ENCODE peak calls at places on chromosome 2, in nine cellular contexts. A is CD8-positive, alpha-beta T cell; D is heart right ventricle; K is CD4-positive, alpha-beta T cell; X is mesenchymal stem cell; I is Karpas-422; V is GM12878; S is iPS DF 6.9; G is gastrocnemius medialis. W is an unnamed sample. For H3K9me3, the result is how much of the 10 kb centered on the place peaks cover.

GRCh38 chr2:105950521-105951389 is 206.0 kb downstream of the NCK2 start:
- DNase-seq in A (no peak), K (no peak), I (no peak), D (peak), X (no peak), S (no peak), V (no peak), G (no peak), W (no peak)

GRCh38 chr2:241011296-241011600 is 12.8 kb downstream of the SNED1 start:
- DNase-seq in G (no peak), V (no peak), K (no peak), X (no peak), I (no peak), A (no peak), D (no peak), S (no peak), W (no peak)

GRCh38 chr2:236633764-236634163 is 64.1 kb downstream of the ACKR3 start:
- DNase-seq in I (no peak), X (no peak), D (no peak), K (no peak), V (no peak), S (no peak), A (no peak), G (peak), W (no peak)

GRCh38 chr2:152555048-152555447 is 162.2 kb downstream of the PRPF40A start:
- DNase-seq in D (no peak), A (no peak), X (no peak), I (no peak), S (no peak), V (no peak), G (no peak), K (no peak), W (no peak)

GRCh38 chr2:9002637-9003365 is 683 bp downstream of the MBOAT2 start:
- DNase-seq in D (peak), X (peak), A (peak), S (no peak), K (peak), G (no peak), I (no peak), V (no peak), W (peak)

GRCh38 chr2:46858697-46859080 is 56.9 kb downstream of the MCFD2 start:
- DNase-seq in V (no peak), G (no peak), D (no peak), I (no peak), A (no peak), K (no peak), S (no peak), X (peak), W (no peak)

GRCh38 chr2:196591621-196592022 is 47.9 kb upstream of the CCDC150 start:
- DNase-seq in S (no peak), I (no peak), G (no peak), D (no peak), A (no peak), K (no peak), V (no peak), X (no peak), W (no peak)

GRCh38 chr2:165382362-165382761 is 87.1 kb upstream of the CSRNP3 start:
- DNase-seq in V (no peak), K (no peak), I (no peak), D (no peak), G (no peak), X (no peak), A (no peak), S (no peak), W (no peak)

GRCh38 chr2:69173706-69174105 is 160.7 kb downstream of the ANTXR1 start:
- DNase-seq in A (no peak), X (no peak), K (no peak), D (no peak), S (no peak), G (no peak), V (no peak), I (no peak), W (no peak)

GRCh38 chr2:128535928-128536327 is 217.3 kb upstream of the HS6ST1 start:
- DNase-seq in A (no peak), S (no peak), V (no peak), K (no peak), I (no peak), G (no peak), D (no peak), X (peak), W (no peak)

GRCh38 chr2:112622528-112622849 is 23.2 kb upstream of the SLC20A1 start:
- DNase-seq in S (no peak), A (no peak), K (no peak), G (no peak), V (no peak), I (no peak), X (peak), D (no peak), W (no peak)

GRCh38 chr2:222423632-222424280 is 587 bp upstream of the SGPP2 start:
- DNase-seq in D (no peak), G (no peak), X (peak), K (peak), V (peak), A (no peak), I (no peak), S (no peak), W (peak)

GRCh38 chr2:71939588-71940535 is 207.8 kb downstream of the CYP26B1 start:
- DNase-seq in I (no peak), G (peak), A (no peak), S (no peak), V (no peak), K (no peak), D (no peak), X (no peak), W (no peak)

GRCh38 chr2:186848873-186849578 is at the start of gene ZSWIM2:
- DNase-seq in G (peak), X (peak), V (no peak), S (peak), I (no peak), D (peak), A (no peak), K (no peak), W (no peak)

DNA sequence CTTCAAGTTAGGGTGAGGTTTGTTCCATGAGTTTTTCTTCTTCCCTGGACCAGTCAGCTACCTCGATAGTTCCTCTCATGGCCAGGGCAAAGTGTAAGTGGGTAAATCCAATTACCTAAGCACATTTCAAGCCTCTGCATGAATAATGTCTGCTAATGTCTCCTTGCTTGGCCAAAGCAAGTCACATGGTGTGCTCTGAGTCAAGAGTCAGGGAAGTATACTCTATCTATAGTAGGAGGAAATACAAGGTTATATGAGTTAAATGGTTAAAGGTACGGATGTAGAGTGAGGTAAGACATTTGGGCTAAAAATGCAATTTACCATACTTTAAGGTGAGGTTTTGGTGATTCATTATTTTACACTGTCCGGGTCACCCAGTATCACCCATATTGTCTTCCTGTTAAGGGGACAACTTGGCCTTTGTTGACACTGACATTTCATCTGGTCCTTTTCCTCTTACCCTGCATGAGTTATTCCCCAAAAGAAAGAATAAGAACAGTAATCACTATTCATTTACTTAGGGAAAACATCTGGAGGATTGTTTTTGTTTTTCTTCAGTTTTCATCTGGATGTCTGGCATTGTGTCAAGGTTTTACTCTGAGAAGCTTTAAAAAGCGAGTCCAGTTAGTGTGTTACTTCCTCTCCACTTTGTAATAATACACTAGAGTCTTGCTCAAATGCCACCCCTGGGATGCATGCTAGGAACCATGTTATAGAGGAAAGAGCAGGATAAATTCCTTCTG is 405.5 kb downstream of the RND3 start:
- DNase-seq in V (no peak), I (no peak), A (no peak), D (peak), K (no peak), X (no peak), S (no peak), G (no peak), W (no peak)
- H3K9me3 ChIP-seq in V (under half), I (under half), A (under half), D (under half), K (under half), X (under half), S (under half), G (under half), W (under half)

GRCh38 chr2:217142649-217143266 is 282.9 kb upstream of the TNP1 start:
- DNase-seq in K (no peak), X (peak), I (peak), D (no peak), A (no peak), V (no peak), S (peak), G (no peak), W (no peak)

GRCh38 chr2:217138284-217138683 is 278.4 kb upstream of the TNP1 start:
- DNase-seq in A (no peak), X (no peak), K (no peak), I (no peak), S (no peak), D (no peak), V (no peak), G (no peak), W (no peak)
- H3K9me3 ChIP-seq in A (under half), X (under half), K (under half), I (under half), S (under half), D (half or more), V (under half), G (under half), W (under half)

DNA sequence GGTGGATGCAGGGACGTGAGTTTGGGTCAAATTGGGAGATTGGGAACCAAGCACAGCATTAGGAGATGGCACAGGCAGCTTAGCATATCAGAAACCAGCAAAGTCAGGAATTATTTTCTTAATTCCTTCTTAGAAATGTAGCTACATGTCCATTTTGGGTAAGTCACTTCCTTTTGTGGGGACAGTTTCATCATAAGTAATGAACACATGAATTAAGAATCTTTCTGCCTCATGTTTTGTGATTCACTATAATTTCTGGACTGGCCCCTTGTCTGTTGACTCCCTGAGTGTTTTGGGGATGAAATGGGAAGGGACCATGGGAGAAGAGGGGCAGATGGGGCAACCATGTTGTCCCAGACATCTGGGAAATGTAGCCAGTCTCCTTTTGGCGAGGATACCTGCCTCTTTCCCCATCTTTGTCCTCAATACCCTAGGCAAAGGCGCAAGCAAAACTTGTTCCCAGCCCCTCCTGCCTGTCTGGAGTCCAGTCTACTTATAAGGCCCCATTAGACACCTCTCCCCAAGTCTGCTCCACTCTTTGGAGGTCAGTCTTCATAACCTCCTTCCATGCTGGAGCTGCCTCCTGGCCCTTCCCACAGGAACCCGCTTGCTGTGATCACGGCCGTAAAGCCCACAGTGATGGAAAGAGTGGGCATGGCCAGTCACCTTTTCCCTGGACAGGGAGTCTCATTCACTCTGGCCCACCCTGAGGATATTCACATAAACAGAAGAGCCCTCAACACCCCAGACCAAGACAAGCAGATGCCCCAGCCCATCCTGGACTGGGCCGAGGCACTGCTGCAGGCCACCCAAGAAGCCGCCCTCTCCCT is 25.7 kb downstream of the MTHFD2 start:
- DNase-seq in V (no peak), K (no peak), I (no peak), D (no peak), A (no peak), X (no peak), G (no peak), S (no peak), W (no peak)
- H3K9me3 ChIP-seq in V (under half), K (under half), I (under half), D (under half), A (under half), X (under half), G (under half), S (under half), W (under half)

GRCh38 chr2:4340536-4340935 is 637.2 kb downstream of the DCDC2C start:
- DNase-seq in D (no peak), V (no peak), K (no peak), X (no peak), S (no peak), A (no peak), G (no peak), I (no peak), W (no peak)
- H3K9me3 ChIP-seq in D (under half), V (under half), K (under half), X (under half), S (under half), A (under half), G (under half), I (under half), W (under half)